ENCODE peak calls at places on chromosomes 16 and 17, in six cellular contexts. V, S, M, G, O and Q are unnamed samples.

GRCh38 chr17:17497845-17498520 is 1.8 kb upstream of the RASD1 start:
- DNase-seq in V (no peak), S (no peak), M (no peak), G (no peak), O (no peak), Q (no peak)

GRCh38 chr16:84479716-84480450 is 24.6 kb downstream of the MEAK7 start:
- DNase-seq in V (peak; percentile 14), S (no peak), M (no peak), G (no peak), O (no peak), Q (no peak)

GRCh38 chr16:11253009-11253994 is 2.7 kb downstream of the SOCS1 start:
- DNase-seq in V (no peak), S (no peak), M (no peak), G (no peak), O (peak; percentile 47), Q (no peak)

GRCh38 chr16:49589721-49590120 is 216.1 kb downstream of the C16orf78 start:
- DNase-seq in V (no peak), S (no peak), M (no peak), G (no peak), O (no peak), Q (peak; percentile 22)

GRCh38 chr17:9676742-9677387 is 31.5 kb downstream of the USP43 start:
- DNase-seq in V (no peak), S (no peak), M (no peak), G (no peak), O (peak; percentile 67), Q (peak; percentile 46)

GRCh38 chr17:76695059-76695892 is 15.5 kb downstream of the MXRA7 start:
- DNase-seq in V (no peak), S (no peak), M (no peak), G (no peak), O (no peak), Q (peak; percentile 45)

GRCh38 chr16:3458852-3459361 is 15.4 kb downstream of the NAA60 start:
- DNase-seq in V (peak; percentile 47), S (no peak), M (no peak), G (no peak), O (peak; percentile 21), Q (no peak)

GRCh38 chr16:83831451-83831987 is 23.7 kb downstream of the HSBP1 start:
- DNase-seq in V (no peak), S (no peak), M (no peak), G (no peak), O (no peak), Q (no peak)